ENCODE peak calls at places on chromosomes 5 and 9, in ten cellular contexts. F is sigmoid colon, Y is prostate gland, N is H1, J is breast epithelium, D is GM12878, S is HCT116, X is spleen, T is GM23338, C is stomach. H is an unnamed sample.

GRCh38 chr9:12720551-12720950 is 27.4 kb downstream of the TYRP1 start:
- DNase-seq in S (no peak), C (no peak), N (no peak), F (no peak), T (no peak), X (no peak), J (no peak), Y (no peak), D (no peak), H (no peak)

GRCh38 chr9:106799146-106799545 is 63.8 kb upstream of the ZNF462 start:
- DNase-seq in T (peak), F (no peak), Y (no peak), C (no peak), X (no peak), S (no peak), N (no peak), J (no peak), D (no peak), H (no peak)

GRCh38 chr9:105007143-105007542 is 79.2 kb upstream of the ABCA1 start:
- DNase-seq in X (no peak), F (peak), D (no peak), S (no peak), T (no peak), J (no peak), Y (no peak), C (no peak), N (no peak), H (no peak)

GRCh38 chr5:95925345-95925744 is 36.3 kb downstream of the ELL2 start:
- DNase-seq in S (no peak), D (no peak), F (no peak), C (no peak), J (no peak), Y (no peak), X (no peak), T (no peak), N (no peak), H (no peak)

GRCh38 chr5:179243333-179243732 is 101.9 kb downstream of the ADAMTS2 start:
- DNase-seq in C (no peak), Y (no peak), T (no peak), D (no peak), N (no peak), X (no peak), S (no peak), F (peak), J (peak), H (peak)

GRCh38 chr5:112174959-112175594 is 244.0 kb downstream of the EPB41L4A start:
- DNase-seq in D (no peak), N (no peak), Y (peak), T (peak), C (no peak), S (peak), X (no peak), J (no peak), F (no peak), H (no peak)

GRCh38 chr5:99191181-99191775 is 262.5 kb upstream of the CHD1 start:
- DNase-seq in S (no peak), D (no peak), X (no peak), J (no peak), Y (no peak), F (no peak), C (no peak), T (no peak), N (no peak), H (no peak)

GRCh38 chr5:140608730-140609520 is 24.1 kb downstream of the CD14 start:
- DNase-seq in F (peak), Y (peak), X (no peak), D (no peak), N (no peak), T (no peak), J (no peak), S (no peak), C (peak), H (no peak)

GRCh38 chr9:89844075-89844474 is 239.3 kb downstream of the GADD45G start:
- DNase-seq in S (no peak), X (peak), Y (no peak), T (no peak), D (no peak), F (no peak), C (no peak), N (no peak), J (no peak), H (peak)

GRCh38 chr5:35820720-35821119 is 36.0 kb upstream of the IL7R start:
- DNase-seq in D (no peak), C (no peak), S (no peak), J (no peak), Y (no peak), F (no peak), X (no peak), N (no peak), T (no peak), H (no peak)

GRCh38 chr9:131443648-131444047 is 49.8 kb downstream of the PRRC2B start:
- DNase-seq in X (peak), J (no peak), C (no peak), F (no peak), Y (no peak), D (no peak), S (no peak), N (no peak), T (no peak), H (no peak)

GRCh38 chr9:96057155-96057554 is 181.7 kb downstream of the ERCC6L2 start:
- DNase-seq in N (no peak), J (no peak), F (no peak), T (no peak), S (no peak), X (no peak), Y (no peak), C (no peak), D (no peak), H (no peak)

GRCh38 chr5:159678800-159679392 is 237.4 kb upstream of the ADRA1B start:
- DNase-seq in F (no peak), N (no peak), Y (no peak), X (no peak), J (no peak), D (no peak), S (no peak), C (no peak), T (no peak), H (no peak)

GRCh38 chr5:77301447-77301878 is 91.0 kb downstream of the PDE8B start:
- DNase-seq in N (no peak), S (no peak), X (no peak), C (no peak), Y (no peak), T (no peak), D (no peak), J (no peak), F (no peak), H (no peak)

GRCh38 chr5:154487541-154487940 is 9.5 kb upstream of the HAND1 start:
- DNase-seq in C (no peak), S (no peak), N (no peak), F (no peak), X (peak), Y (no peak), D (peak), J (no peak), T (no peak), H (no peak)

GRCh38 chr5:52789867-52790266 is 2.2 kb downstream of the ITGA1 start:
- DNase-seq in F (no peak), X (no peak), D (no peak), C (no peak), N (no peak), T (no peak), Y (no peak), S (no peak), J (no peak), H (no peak)

GRCh38 chr9:85425153-85425611 is 316.6 kb downstream of the AGTPBP1 start:
- DNase-seq in Y (peak), C (peak), N (peak), F (no peak), S (peak), J (no peak), X (no peak), D (no peak), T (peak), H (peak)

GRCh38 chr9:126376311-126376902 is 49.8 kb downstream of the MVB12B start:
- DNase-seq in T (no peak), J (no peak), N (no peak), C (no peak), S (no peak), Y (no peak), D (no peak), F (no peak), X (no peak), H (no peak)

GRCh38 chr5:153515269-153515668 is 24.8 kb downstream of the GRIA1 start:
- DNase-seq in X (no peak), D (no peak), S (no peak), J (no peak), Y (no peak), F (no peak), C (no peak), N (no peak), T (no peak), H (no peak)

GRCh38 chr5:123273984-123274383 is 149.2 kb downstream of the CEP120 start:
- DNase-seq in T (peak), X (no peak), C (no peak), Y (no peak), J (no peak), D (no peak), F (no peak), N (no peak), S (no peak), H (no peak)

GRCh38 chr5:56028708-56029107 is 33.9 kb upstream of the IL6ST start:
- DNase-seq in S (no peak), Y (no peak), X (no peak), D (no peak), C (no peak), J (no peak), T (no peak), F (no peak), N (no peak), H (no peak)

GRCh38 chr5:124747770-124748686 is 1.6 kb upstream of the ZNF608 start:
- DNase-seq in D (peak), F (no peak), Y (no peak), X (no peak), J (no peak), T (no peak), N (no peak), S (no peak), C (no peak), H (no peak)

GRCh38 chr5:180461303-180461702 is 32.9 kb upstream of the CNOT6 start:
- DNase-seq in Y (no peak), S (no peak), J (no peak), F (no peak), T (no peak), C (no peak), N (no peak), X (peak), D (no peak), H (peak)

GRCh38 chr9:108105885-108106284 is 616.3 kb upstream of the KLF4 start:
- DNase-seq in J (no peak), T (peak), F (no peak), D (no peak), X (no peak), N (no peak), C (no peak), S (no peak), Y (no peak), H (no peak)

GRCh38 chr5:72608922-72609321 is 101.7 kb upstream of the ZNF366 start:
- DNase-seq in F (no peak), X (no peak), J (no peak), S (no peak), C (no peak), N (no peak), T (no peak), Y (no peak), D (no peak), H (no peak)
- TF ChIP-seq POLR2AphosphoS5 in F (no peak), X (no peak), J (no peak), S (no peak), C (no peak), N (no peak), T (no peak), Y (no peak), D (no peak), H (no peak)

DNA sequence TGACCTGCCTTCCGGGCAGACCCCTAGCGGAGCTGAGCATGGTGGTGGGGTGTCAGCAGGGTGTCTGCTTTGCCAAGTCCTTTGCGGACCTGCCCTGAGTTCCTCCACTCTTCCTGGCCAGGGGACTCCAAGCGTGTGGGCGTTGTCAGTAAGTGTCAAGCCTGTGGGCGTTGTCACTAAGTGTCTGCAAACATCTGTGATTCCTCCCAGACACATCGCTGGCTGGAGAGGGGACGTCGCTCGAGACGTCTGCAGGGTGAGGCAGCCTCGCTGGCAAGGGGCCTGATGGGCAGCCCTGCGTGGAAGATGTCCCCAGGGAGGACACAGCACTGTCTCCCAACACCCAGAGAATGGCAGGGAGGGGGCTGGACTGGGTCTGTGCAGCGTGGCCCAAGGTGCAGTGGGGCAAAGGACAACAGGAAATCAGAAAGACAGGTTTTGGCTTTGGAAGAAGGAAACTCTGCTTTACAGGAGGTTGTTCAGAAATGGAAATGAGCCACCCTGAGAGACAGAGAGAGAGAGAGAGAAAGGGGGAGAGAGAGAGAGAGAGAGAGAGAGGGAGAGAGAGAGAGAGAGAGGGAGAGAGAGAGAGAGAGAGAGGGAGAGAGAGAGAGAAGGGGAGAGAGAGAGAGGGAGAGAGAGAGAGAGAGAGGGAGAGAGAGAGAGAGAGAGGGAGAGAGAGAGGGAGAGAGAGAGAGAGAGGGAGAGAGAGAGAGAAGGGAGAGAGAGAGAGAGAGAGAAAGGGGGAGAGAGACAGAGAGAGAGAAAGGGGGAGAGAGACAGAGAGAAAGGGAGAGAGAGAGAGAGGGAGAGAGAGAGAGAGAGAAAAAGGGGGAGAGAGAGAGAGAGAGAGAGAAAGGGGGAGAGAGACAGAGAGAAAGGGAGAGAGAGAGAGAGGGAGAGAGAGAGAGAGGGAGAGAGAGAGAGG is 29.0 kb downstream of the ADAMTSL2 start:
- DNase-seq in F (peak), Y (peak), J (no peak), S (no peak), C (no peak), X (no peak), T (no peak), D (no peak), N (no peak), H (peak)
- H3K27ac ChIP-seq in F (peak), Y (no peak), J (no peak), S (peak), C (peak), X (no peak), T (no peak), D (no peak), N (no peak), H (no peak)

GRCh38 chr5:59757442-59757841 is 136.1 kb downstream of the PDE4D start:
- DNase-seq in C (no peak), F (no peak), Y (no peak), D (no peak), T (peak), J (no peak), X (no peak), N (no peak), S (no peak), H (no peak)

GRCh38 chr5:59758566-59758965 is 135.0 kb downstream of the PDE4D start:
- DNase-seq in F (no peak), C (no peak), N (no peak), D (no peak), X (no peak), T (no peak), S (no peak), Y (no peak), J (no peak), H (no peak)

GRCh38 chr5:59763545-59763944 is 130.0 kb downstream of the PDE4D start:
- DNase-seq in N (no peak), T (no peak), F (no peak), X (no peak), C (no peak), D (no peak), Y (no peak), J (no peak), S (no peak), H (no peak)

GRCh38 chr5:59759600-59760357 is 133.7 kb downstream of the PDE4D start:
- DNase-seq in N (no peak), C (no peak), T (peak), F (no peak), Y (no peak), X (no peak), S (no peak), D (no peak), J (no peak), H (no peak)

GRCh38 chr5:59760798-59761348 is 132.7 kb downstream of the PDE4D start:
- DNase-seq in C (no peak), F (no peak), Y (no peak), J (no peak), T (no peak), X (no peak), D (no peak), N (no peak), S (no peak), H (no peak)
- TF ChIP-seq POLR2AphosphoS5 in C (no peak), F (no peak), Y (no peak), J (no peak), T (no peak), X (no peak), D (no peak), N (no peak), S (no peak), H (no peak)

GRCh38 chr5:173474881-173475287 is 141.6 kb downstream of the BOD1 start:
- DNase-seq in F (no peak), S (no peak), N (no peak), D (no peak), J (no peak), X (no peak), Y (no peak), C (no peak), T (no peak), H (no peak)

GRCh38 chr5:173480896-173481295 is 135.6 kb downstream of the BOD1 start:
- DNase-seq in J (peak), X (no peak), T (no peak), Y (no peak), F (no peak), D (no peak), N (no peak), S (no peak), C (no peak), H (no peak)

GRCh38 chr5:173479711-173480110 is 136.7 kb downstream of the BOD1 start:
- DNase-seq in J (no peak), X (no peak), D (no peak), S (no peak), N (no peak), Y (no peak), C (no peak), F (no peak), T (no peak), H (no peak)

GRCh38 chr5:173475780-173476179 is 140.7 kb downstream of the BOD1 start:
- DNase-seq in C (no peak), F (no peak), X (no peak), T (no peak), Y (no peak), J (no peak), S (no peak), D (no peak), N (no peak), H (no peak)

GRCh38 chr5:173477320-173478055 is 139.0 kb downstream of the BOD1 start:
- DNase-seq in F (no peak), J (no peak), N (no peak), D (no peak), C (no peak), S (no peak), T (no peak), X (no peak), Y (no peak), H (peak)
- H3K27ac ChIP-seq in F (peak), J (peak), N (no peak), D (no peak), C (peak), S (no peak), T (no peak), X (no peak), Y (no peak), H (no peak)

GRCh38 chr9:136117291-136118060 is 1.2 kb downstream of the TMEM250 start:
- DNase-seq in N (no peak), D (no peak), Y (no peak), X (peak), S (no peak), C (peak), F (no peak), J (no peak), T (peak), H (no peak)
- TF ChIP-seq POLR2AphosphoS5 in N (no peak), D (peak), Y (no peak), X (no peak), S (peak), C (no peak), F (no peak), J (no peak), T (peak), H (no peak)

GRCh38 chr9:34990908-34991832 is 1.6 kb downstream of the DNAJB5 start:
- DNase-seq in S (no peak), C (no peak), D (no peak), F (no peak), X (peak), Y (no peak), T (peak), J (no peak), N (no peak), H (no peak)
- H3K27ac ChIP-seq in S (peak), C (peak), D (peak), F (peak), X (peak), Y (peak), T (peak), J (peak), N (peak), H (no peak)

GRCh38 chr5:172558076-172558990 is 82.7 kb upstream of the NEURL1B start:
- DNase-seq in D (no peak), F (peak), S (no peak), J (no peak), X (peak), Y (no peak), N (no peak), C (no peak), T (no peak), H (no peak)
- TF ChIP-seq POLR2AphosphoS5 in D (no peak), F (no peak), S (no peak), J (no peak), X (no peak), Y (no peak), N (no peak), C (no peak), T (no peak), H (no peak)